ENCODE peak calls at places on chromosomes 4 and X, in five cellular contexts. One of them, this sample, is unnamed.
A peak's percentile ranks its signal among the peaks of the same experiment; 100 is the strongest.

GRCh38 chr4:136751530-136751929 is 780.8 kb downstream of the PCDH18 start:
- DNase-seq in BE2C: no peak
- DNase-seq in mammary epithelial cell: no peak
- DNase-seq in upper lobe of right lung: no peak
- DNase-seq in right atrium auricular region: no peak
- DNase-seq in this sample: no peak

GRCh38 chr4:22587253-22587652 is 71.4 kb upstream of the ADGRA3 start:
- DNase-seq in BE2C: no peak
- DNase-seq in mammary epithelial cell: no peak
- DNase-seq in upper lobe of right lung: no peak
- DNase-seq in right atrium auricular region: no peak
- DNase-seq in this sample: no peak

GRCh38 chr4:3781193-3781886 is 15.2 kb downstream of the ADRA2C start:
- DNase-seq in BE2C: peak; percentile 80
- DNase-seq in mammary epithelial cell: no peak
- DNase-seq in upper lobe of right lung: no peak
- DNase-seq in right atrium auricular region: no peak
- DNase-seq in this sample: no peak

GRCh38 chr4:165877291-165877690 is 4.3 kb downstream of the TLL1 start:
- DNase-seq in BE2C: no peak
- DNase-seq in mammary epithelial cell: no peak
- DNase-seq in upper lobe of right lung: no peak
- DNase-seq in right atrium auricular region: no peak
- DNase-seq in this sample: no peak

GRCh38 chr4:104352211-104352610 is 142.5 kb downstream of the CXXC4 start:
- DNase-seq in BE2C: no peak
- DNase-seq in mammary epithelial cell: peak; percentile 6
- DNase-seq in upper lobe of right lung: no peak
- DNase-seq in right atrium auricular region: no peak
- DNase-seq in this sample: no peak

GRCh38 chr4:1576200-1576960 is 107.7 kb downstream of the FAM53A start:
- DNase-seq in BE2C: no peak
- DNase-seq in mammary epithelial cell: no peak
- DNase-seq in upper lobe of right lung: no peak
- DNase-seq in right atrium auricular region: no peak
- DNase-seq in this sample: no peak

GRCh38 chr4:181281451-181281850 is 961.8 kb upstream of the TENM3 start:
- DNase-seq in BE2C: no peak
- DNase-seq in mammary epithelial cell: no peak
- DNase-seq in upper lobe of right lung: no peak
- DNase-seq in right atrium auricular region: no peak
- DNase-seq in this sample: no peak

GRCh38 chrX:16712116-16712824 is at the start of gene CTPS2:
- DNase-seq in BE2C: peak; percentile 64
- DNase-seq in mammary epithelial cell: peak; percentile 62
- DNase-seq in upper lobe of right lung: peak; percentile 85
- DNase-seq in right atrium auricular region: peak; percentile 76
- DNase-seq in this sample: peak; percentile 53

GRCh38 chr4:78545275-78546246 is 6.0 kb upstream of the ANXA3 start:
- DNase-seq in BE2C: no peak
- DNase-seq in mammary epithelial cell: peak; percentile 69
- DNase-seq in upper lobe of right lung: no peak
- DNase-seq in right atrium auricular region: no peak
- DNase-seq in this sample: no peak

GRCh38 chr4:77415689-77416088 is 189.9 kb upstream of the CXCL13 start:
- DNase-seq in BE2C: no peak
- DNase-seq in mammary epithelial cell: no peak
- DNase-seq in upper lobe of right lung: no peak
- DNase-seq in right atrium auricular region: no peak
- DNase-seq in this sample: no peak

GRCh38 chr4:147518846-147519767 is 38.2 kb downstream of the EDNRA start:
- DNase-seq in BE2C: peak; percentile 77
- DNase-seq in mammary epithelial cell: peak; percentile 60
- DNase-seq in upper lobe of right lung: no peak
- DNase-seq in right atrium auricular region: no peak
- DNase-seq in this sample: peak; percentile 51

GRCh38 chr4:6888506-6889071 is 21.0 kb upstream of the TBC1D14 start:
- DNase-seq in BE2C: no peak
- DNase-seq in mammary epithelial cell: no peak
- DNase-seq in upper lobe of right lung: no peak
- DNase-seq in right atrium auricular region: peak; percentile 9
- DNase-seq in this sample: no peak

GRCh38 chr4:142353149-142353738 is 492.9 kb downstream of the INPP4B start:
- DNase-seq in BE2C: peak; percentile 12
- DNase-seq in mammary epithelial cell: peak; percentile 59
- DNase-seq in upper lobe of right lung: no peak
- DNase-seq in right atrium auricular region: no peak
- DNase-seq in this sample: peak; percentile 46

GRCh38 chr4:55547461-55547770 is 707 bp upstream of the CLOCK start:
- DNase-seq in BE2C: no peak
- DNase-seq in mammary epithelial cell: no peak
- DNase-seq in upper lobe of right lung: peak; percentile 68
- DNase-seq in right atrium auricular region: no peak
- DNase-seq in this sample: peak; percentile 87

GRCh38 chr4:177220376-177220775 is 89.3 kb upstream of the NEIL3 start:
- DNase-seq in BE2C: no peak
- DNase-seq in mammary epithelial cell: peak; percentile 20
- DNase-seq in upper lobe of right lung: no peak
- DNase-seq in right atrium auricular region: no peak
- DNase-seq in this sample: no peak

GRCh38 chr4:8817813-8818062 is 53.9 kb downstream of the HMX1 start:
- DNase-seq in BE2C: peak; percentile 43
- DNase-seq in mammary epithelial cell: no peak
- DNase-seq in upper lobe of right lung: peak; percentile 58
- DNase-seq in right atrium auricular region: no peak
- DNase-seq in this sample: peak; percentile 8

GRCh38 chr4:40419231-40419912 is 84.2 kb downstream of the CHRNA9 start:
- DNase-seq in BE2C: no peak
- DNase-seq in mammary epithelial cell: no peak
- DNase-seq in upper lobe of right lung: no peak
- DNase-seq in right atrium auricular region: no peak
- DNase-seq in this sample: no peak

GRCh38 chr4:41384992-41385391 is 128.3 kb downstream of the UCHL1 start:
- DNase-seq in BE2C: peak; percentile 89
- DNase-seq in mammary epithelial cell: no peak
- DNase-seq in upper lobe of right lung: peak; percentile 83
- DNase-seq in right atrium auricular region: peak; percentile 89
- DNase-seq in this sample: no peak

GRCh38 chrX:15299945-15300851 is 15.2 kb downstream of the ASB11 start:
- DNase-seq in BE2C: no peak
- DNase-seq in mammary epithelial cell: no peak
- DNase-seq in upper lobe of right lung: no peak
- DNase-seq in right atrium auricular region: no peak
- DNase-seq in this sample: peak; percentile 9

GRCh38 chrX:13666836-13667235 is 13.9 kb downstream of the TCEANC start:
- DNase-seq in BE2C: no peak
- DNase-seq in mammary epithelial cell: peak; percentile 45
- DNase-seq in upper lobe of right lung: no peak
- DNase-seq in right atrium auricular region: no peak
- DNase-seq in this sample: no peak

GRCh38 chr4:111664546-111664945 is 480.7 kb upstream of the FAM241A start:
- DNase-seq in BE2C: no peak
- DNase-seq in mammary epithelial cell: no peak
- DNase-seq in upper lobe of right lung: no peak
- DNase-seq in right atrium auricular region: no peak
- DNase-seq in this sample: no peak

GRCh38 chrX:2351999-2352995 is 148.5 kb downstream of the DHRSX start:
- DNase-seq in BE2C: no peak
- DNase-seq in mammary epithelial cell: peak; percentile 66
- DNase-seq in upper lobe of right lung: no peak
- DNase-seq in right atrium auricular region: no peak
- DNase-seq in this sample: peak; percentile 95

GRCh38 chr4:186037692-186038658 is 31.0 kb upstream of the TLR3 start:
- DNase-seq in BE2C: peak; percentile 45
- DNase-seq in mammary epithelial cell: peak; percentile 48
- DNase-seq in upper lobe of right lung: no peak
- DNase-seq in right atrium auricular region: no peak
- DNase-seq in this sample: no peak

GRCh38 chr4:83876047-83876446 is 340.1 kb downstream of the GPAT3 start:
- DNase-seq in BE2C: no peak
- DNase-seq in mammary epithelial cell: no peak
- DNase-seq in upper lobe of right lung: no peak
- DNase-seq in right atrium auricular region: no peak
- DNase-seq in this sample: no peak

GRCh38 chr4:36243355-36244256 is 708 bp downstream of the ARAP2 start:
- DNase-seq in BE2C: no peak
- DNase-seq in mammary epithelial cell: peak; percentile 61
- DNase-seq in upper lobe of right lung: peak; percentile 85
- DNase-seq in right atrium auricular region: peak; percentile 63
- DNase-seq in this sample: no peak

GRCh38 chrX:152817082-152817744 is 13.3 kb downstream of the CETN2 start:
- DNase-seq in BE2C: peak; percentile 53
- DNase-seq in mammary epithelial cell: peak; percentile 5
- DNase-seq in upper lobe of right lung: no peak
- DNase-seq in right atrium auricular region: no peak
- DNase-seq in this sample: no peak

GRCh38 chr4:82809614-82810013 is 11.0 kb upstream of the SCD5 start:
- DNase-seq in BE2C: no peak
- DNase-seq in mammary epithelial cell: no peak
- DNase-seq in upper lobe of right lung: no peak
- DNase-seq in right atrium auricular region: no peak
- DNase-seq in this sample: no peak

GRCh38 chr4:139593091-139593564 is 37.1 kb upstream of the SETD7 start:
- DNase-seq in BE2C: peak; percentile 25
- DNase-seq in mammary epithelial cell: peak; percentile 7
- DNase-seq in upper lobe of right lung: no peak
- DNase-seq in right atrium auricular region: peak; percentile 50
- DNase-seq in this sample: peak; percentile 60

GRCh38 chr4:142840516-142841123 is 5.5 kb downstream of the INPP4B start:
- DNase-seq in BE2C: no peak
- DNase-seq in mammary epithelial cell: no peak
- DNase-seq in upper lobe of right lung: no peak
- DNase-seq in right atrium auricular region: no peak
- DNase-seq in this sample: no peak

GRCh38 chr4:33625762-33626161 is 2618.6 kb downstream of the ARAP2 start:
- DNase-seq in BE2C: no peak
- DNase-seq in mammary epithelial cell: no peak
- DNase-seq in upper lobe of right lung: no peak
- DNase-seq in right atrium auricular region: no peak
- DNase-seq in this sample: no peak

GRCh38 chr4:182111586-182111985 is 131.6 kb upstream of the TENM3 start:
- DNase-seq in BE2C: no peak
- DNase-seq in mammary epithelial cell: no peak
- DNase-seq in upper lobe of right lung: no peak
- DNase-seq in right atrium auricular region: no peak
- DNase-seq in this sample: no peak

GRCh38 chr4:56496241-56496640 is 9.3 kb upstream of the ARL9 start:
- DNase-seq in BE2C: no peak
- DNase-seq in mammary epithelial cell: no peak
- DNase-seq in upper lobe of right lung: no peak
- DNase-seq in right atrium auricular region: no peak
- DNase-seq in this sample: no peak

GRCh38 chr4:33837043-33837442 is 2407.3 kb downstream of the ARAP2 start:
- DNase-seq in BE2C: no peak
- DNase-seq in mammary epithelial cell: peak; percentile 28
- DNase-seq in upper lobe of right lung: no peak
- DNase-seq in right atrium auricular region: no peak
- DNase-seq in this sample: peak; percentile 10

GRCh38 chr4:152900395-152900794 is 35.7 kb upstream of the FHDC1 start:
- DNase-seq in BE2C: no peak
- DNase-seq in mammary epithelial cell: no peak
- DNase-seq in upper lobe of right lung: no peak
- DNase-seq in right atrium auricular region: no peak
- DNase-seq in this sample: no peak

GRCh38 chrX:154739952-154740351 is 10.9 kb downstream of the GAB3 start:
- DNase-seq in BE2C: no peak
- DNase-seq in mammary epithelial cell: no peak
- DNase-seq in upper lobe of right lung: no peak
- DNase-seq in right atrium auricular region: no peak
- DNase-seq in this sample: no peak

GRCh38 chr4:92251711-92252110 is 52.1 kb upstream of the GRID2 start:
- DNase-seq in BE2C: no peak
- DNase-seq in mammary epithelial cell: no peak
- DNase-seq in upper lobe of right lung: no peak
- DNase-seq in right atrium auricular region: no peak
- DNase-seq in this sample: no peak
- H3K9me3 ChIP-seq in BE2C: no peaks in the 10 kb centered on the region
- H3K9me3 ChIP-seq in mammary epithelial cell: peaks cover 2% of the 10 kb centered on the region
- H3K9me3 ChIP-seq in upper lobe of right lung: no peaks in the 10 kb centered on the region
- H3K9me3 ChIP-seq in right atrium auricular region: peaks cover 8% of the 10 kb centered on the region
- H3K9me3 ChIP-seq in this sample: no peaks in the 10 kb centered on the region

DNA sequence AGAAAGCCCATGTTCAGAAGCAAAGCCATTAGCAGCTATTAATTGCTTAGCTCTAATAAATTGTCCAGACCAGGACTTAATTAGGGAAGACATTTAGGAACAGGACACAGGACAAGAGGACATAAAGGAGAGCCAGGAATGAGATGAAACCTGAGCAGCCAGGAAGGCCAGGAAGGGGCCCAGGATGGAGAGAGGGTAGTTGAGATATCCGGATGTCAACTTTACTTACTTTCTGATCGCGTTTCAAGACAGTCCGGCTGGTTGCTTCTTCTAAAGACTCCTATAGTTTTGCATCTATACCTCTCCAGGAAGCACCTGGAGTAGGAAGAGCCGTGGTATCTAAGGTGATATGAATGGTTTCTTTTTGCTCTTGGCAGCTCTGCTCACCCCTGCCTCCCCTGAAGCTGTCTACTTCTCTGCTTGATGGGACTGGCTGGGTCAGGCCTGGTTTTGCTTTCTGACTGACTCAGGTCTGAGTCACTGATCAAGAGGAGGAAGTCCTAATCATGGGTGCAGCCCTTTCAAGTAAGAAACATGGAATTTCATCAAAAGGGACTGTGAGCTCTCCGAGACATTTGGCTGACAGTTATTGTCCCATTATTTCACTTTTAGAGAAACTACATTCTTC is 733.3 kb downstream of the RPA4 start:
- DNase-seq in BE2C: no peak
- DNase-seq in mammary epithelial cell: peak; percentile 83
- DNase-seq in upper lobe of right lung: no peak
- DNase-seq in right atrium auricular region: no peak
- DNase-seq in this sample: no peak
- H3K4me3 ChIP-seq in BE2C: no peak overlapping the region
- H3K4me3 ChIP-seq in mammary epithelial cell: no peak overlapping the region
- H3K4me3 ChIP-seq in upper lobe of right lung: no peak overlapping the region
- H3K4me3 ChIP-seq in right atrium auricular region: no peak overlapping the region
- H3K4me3 ChIP-seq in this sample: no peak overlapping the region

GRCh38 chrX:41946230-41946629 is 22.9 kb upstream of the CASK start:
- DNase-seq in BE2C: no peak
- DNase-seq in mammary epithelial cell: no peak
- DNase-seq in upper lobe of right lung: no peak
- DNase-seq in right atrium auricular region: no peak
- DNase-seq in this sample: no peak
- H3K36me3 ChIP-seq in BE2C: no peaks in the 10 kb centered on the region
- H3K36me3 ChIP-seq in mammary epithelial cell: no peaks in the 10 kb centered on the region
- H3K36me3 ChIP-seq in upper lobe of right lung: no peaks in the 10 kb centered on the region
- H3K36me3 ChIP-seq in right atrium auricular region: no peaks in the 10 kb centered on the region
- H3K36me3 ChIP-seq in this sample: no peaks in the 10 kb centered on the region

DNA sequence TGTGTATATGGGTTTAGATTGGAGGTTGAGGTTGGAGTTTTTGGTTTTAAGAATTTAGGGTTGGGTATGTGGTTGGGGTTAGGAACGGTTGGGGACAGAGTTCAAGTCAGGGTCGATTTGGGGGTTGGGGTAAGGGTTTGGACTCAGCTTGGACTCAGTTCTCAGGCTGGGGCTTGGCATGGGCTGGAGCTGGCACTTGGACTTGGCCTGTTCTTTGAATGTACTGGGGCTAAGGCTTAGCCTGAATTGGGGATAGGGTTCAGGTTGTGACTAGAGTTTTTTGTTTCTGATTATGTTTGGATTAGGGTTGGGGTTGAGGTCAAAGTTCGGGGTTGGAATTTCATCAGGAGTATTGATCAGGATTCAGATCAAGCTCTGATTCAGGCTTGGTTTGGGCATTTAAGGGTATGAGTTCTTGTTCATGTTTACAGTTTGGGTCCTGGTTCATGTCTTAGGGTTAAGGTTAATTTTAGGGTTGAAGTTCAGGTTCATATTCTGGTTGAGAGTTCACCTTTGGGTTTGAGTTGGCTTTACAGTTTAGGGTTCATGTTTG is 46.2 kb upstream of the IL9R start:
- DNase-seq in BE2C: no peak
- DNase-seq in mammary epithelial cell: no peak
- DNase-seq in upper lobe of right lung: no peak
- DNase-seq in right atrium auricular region: no peak
- DNase-seq in this sample: no peak
- H3K9me3 ChIP-seq in BE2C: no peaks in the 10 kb centered on the region
- H3K9me3 ChIP-seq in mammary epithelial cell: peaks cover 5% of the 10 kb centered on the region
- H3K9me3 ChIP-seq in upper lobe of right lung: no peaks in the 10 kb centered on the region
- H3K9me3 ChIP-seq in right atrium auricular region: no peaks in the 10 kb centered on the region
- H3K9me3 ChIP-seq in this sample: peaks cover 9% of the 10 kb centered on the region

This sample was measured in SJSA1.